ENCODE peak calls at places on chromosome 7, in six cellular contexts. K, P, J, B, U and M are unnamed samples.

GRCh38 chr7:32905175-32905662 is 13.7 kb upstream of the KBTBD2 start:
- DNase-seq in B (peak), P (peak), U (peak), J (peak), K (peak), M (peak)

GRCh38 chr7:34078864-34079263 is 173.5 kb downstream of the BMPER start:
- DNase-seq in J (no peak), K (no peak), B (no peak), U (no peak), P (no peak), M (no peak)

GRCh38 chr7:11935905-11936304 is 103.9 kb upstream of the THSD7A start:
- DNase-seq in U (no peak), J (no peak), K (no peak), B (no peak), P (no peak), M (no peak)

GRCh38 chr7:138890782-138891445 is 90.3 kb downstream of the KIAA1549 start:
- DNase-seq in B (peak), U (no peak), P (no peak), K (peak), J (peak), M (no peak)

GRCh38 chr7:95420996-95421846 is 13.6 kb downstream of the PON2 start:
- DNase-seq in P (no peak), B (peak), K (no peak), U (no peak), J (peak), M (peak)

GRCh38 chr7:24882989-24883631 is 96.9 kb downstream of the OSBPL3 start:
- DNase-seq in U (no peak), K (no peak), B (no peak), J (peak), P (no peak), M (no peak)

GRCh38 chr7:52668435-52668834 is 367.0 kb upstream of the POM121L12 start:
- DNase-seq in K (no peak), B (no peak), U (no peak), P (no peak), J (no peak), M (no peak)

GRCh38 chr7:11328309-11328708 is 354.6 kb downstream of the PHF14 start:
- DNase-seq in J (peak), K (no peak), U (no peak), B (no peak), P (no peak), M (no peak)

GRCh38 chr7:37337522-37337921 is 111.1 kb downstream of the ELMO1 start:
- DNase-seq in P (no peak), B (no peak), J (no peak), U (no peak), K (no peak), M (no peak)

GRCh38 chr7:137771679-137772078 is 75.1 kb downstream of the DGKI start:
- DNase-seq in P (no peak), B (no peak), J (peak), U (no peak), K (no peak), M (no peak)

GRCh38 chr7:2106920-2107319 is 125.8 kb downstream of the MAD1L1 start:
- DNase-seq in J (no peak), B (no peak), U (no peak), P (no peak), K (no peak), M (peak)

GRCh38 chr7:100561491-100562194 is 12.1 kb downstream of the SAP25 start:
- DNase-seq in K (no peak), B (no peak), J (no peak), P (no peak), U (no peak), M (no peak)

GRCh38 chr7:84364708-84365107 is 170.1 kb upstream of the SEMA3A start:
- DNase-seq in P (no peak), K (peak), B (no peak), U (no peak), J (peak), M (no peak)